ENCODE peak calls at places on chromosome 19, in five cellular contexts. A is HCT116, Z is neural progenitor cell, P is hepatocyte, J is mammary epithelial cell. G is an unnamed sample.

GRCh38 chr19:1295169-1296012 is 9.7 kb downstream of the EFNA2 start:
- DNase-seq in A (no peak), Z (peak; percentile 39), P (no peak), J (no peak), G (peak; percentile 44)

GRCh38 chr19:58355891-58356235 is 2.6 kb upstream of the A1BG start:
- DNase-seq in A (no peak), Z (no peak), P (no peak), J (no peak), G (no peak)

GRCh38 chr19:57773488-57773887 is 4.0 kb downstream of the ZNF586 start:
- DNase-seq in A (no peak), Z (no peak), P (no peak), J (no peak), G (no peak)

GRCh38 chr19:737591-738093 is 13.3 kb upstream of the MISP start:
- DNase-seq in A (no peak), Z (peak; percentile 63), P (peak; percentile 64), J (no peak), G (peak; percentile 72)

GRCh38 chr19:3694361-3695123 is 5.7 kb downstream of the PIP5K1C start:
- DNase-seq in A (no peak), Z (no peak), P (no peak), J (no peak), G (no peak)

GRCh38 chr19:8304841-8305621 is 3.1 kb downstream of the CD320 start:
- DNase-seq in A (peak; percentile 38), Z (peak; percentile 86), P (peak; percentile 18), J (no peak), G (peak; percentile 56)

GRCh38 chr19:795691-796581 is 1.3 kb upstream of the PTBP1 start:
- DNase-seq in A (no peak), Z (no peak), P (no peak), J (no peak), G (no peak)

GRCh38 chr19:3699071-3699740 is 1.1 kb downstream of the PIP5K1C start:
- DNase-seq in A (no peak), Z (peak; percentile 39), P (peak; percentile 48), J (peak; percentile 50), G (peak; percentile 49)

GRCh38 chr19:36973844-36974195 is 57.7 kb downstream of the ZNF568 start:
- DNase-seq in A (no peak), Z (no peak), P (no peak), J (no peak), G (no peak)

GRCh38 chr19:10478903-10479384 is 24.2 kb downstream of the KEAP1 start:
- DNase-seq in A (peak; percentile 80), Z (peak; percentile 92), P (peak; percentile 71), J (peak; percentile 82), G (peak; percentile 29)

GRCh38 chr19:4208385-4209094 is 20.8 kb upstream of the EBI3 start:
- DNase-seq in A (peak; percentile 66), Z (peak; percentile 54), P (peak; percentile 55), J (peak; percentile 45), G (no peak)

GRCh38 chr19:35027009-35027408 is 3.3 kb upstream of the SCN1B start:
- DNase-seq in A (no peak), Z (no peak), P (no peak), J (no peak), G (no peak)

GRCh38 chr19:40744554-40745401 is 5.5 kb downstream of the ACTMAP start:
- DNase-seq in A (no peak), Z (peak; percentile 34), P (peak; percentile 49), J (no peak), G (no peak)

GRCh38 chr19:15289673-15290072 is 42.7 kb downstream of the BRD4 start:
- DNase-seq in A (no peak), Z (no peak), P (no peak), J (no peak), G (no peak)

GRCh38 chr19:7916908-7917291 is 2.3 kb downstream of the TGFBR3L start:
- DNase-seq in A (no peak), Z (no peak), P (no peak), J (no peak), G (no peak)

GRCh38 chr19:36060430-36060829 is 5.7 kb downstream of the WDR62 start:
- DNase-seq in A (no peak), Z (peak; percentile 43), P (peak; percentile 67), J (peak; percentile 17), G (peak; percentile 24)

GRCh38 chr19:2431318-2432055 is 4.1 kb upstream of the TIMM13 start:
- DNase-seq in A (no peak), Z (no peak), P (no peak), J (no peak), G (no peak)

GRCh38 chr19:53772943-53773342 is 51.2 kb downstream of the NLRP12 start:
- DNase-seq in A (peak; percentile 61), Z (peak; percentile 81), P (peak; percentile 83), J (peak; percentile 38), G (peak; percentile 59)

GRCh38 chr19:33175886-33176669 is 18.1 kb upstream of the LRP3 start:
- DNase-seq in A (no peak), Z (peak; percentile 58), P (peak; percentile 48), J (peak; percentile 9), G (peak; percentile 37)

GRCh38 chr19:29878973-29879654 is 62.9 kb upstream of the URI1 start:
- DNase-seq in A (peak; percentile 48), Z (peak; percentile 18), P (no peak), J (peak; percentile 32), G (peak; percentile 19)

DNA sequence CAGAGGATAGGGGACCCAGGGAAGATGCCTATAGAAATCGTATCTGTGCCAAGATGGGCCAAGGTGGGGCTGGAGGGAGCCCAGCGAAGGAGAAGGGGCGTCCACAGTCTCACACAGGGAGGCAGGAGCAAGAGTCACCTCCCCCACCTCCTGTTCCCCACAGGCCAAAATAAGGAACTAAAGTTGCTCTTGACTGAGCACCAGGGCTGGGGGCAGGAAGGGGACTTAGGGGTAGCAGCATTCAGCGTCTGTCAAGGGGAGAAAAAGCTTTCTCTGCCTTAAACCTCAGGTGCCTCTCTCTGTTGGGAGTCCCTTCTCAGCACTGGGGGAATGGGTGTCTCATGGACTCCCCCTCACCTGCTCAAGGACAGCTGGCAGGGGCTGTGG is 404 bp downstream of the CD79A start:
- DNase-seq in A (no peak), Z (no peak), P (no peak), J (no peak), G (peak; percentile 60)
- H3K4me2 ChIP-seq in A (no peak overlapping the region), Z (no peak overlapping the region), P (no peak overlapping the region), J (no peak overlapping the region), G (peak overlapping the region; percentile 96)

GRCh38 chr19:19600793-19601346 is 17.6 kb downstream of the PBX4 start:
- DNase-seq in A (no peak), Z (no peak), P (no peak), J (no peak), G (no peak)

GRCh38 chr19:19602713-19603320 is 15.7 kb downstream of the PBX4 start:
- DNase-seq in A (no peak), Z (no peak), P (no peak), J (peak; percentile 68), G (no peak)

GRCh38 chr19:19599190-19599535 is 19.3 kb downstream of the PBX4 start:
- DNase-seq in A (no peak), Z (no peak), P (no peak), J (no peak), G (no peak)

GRCh38 chr19:19606021-19606420 is 12.5 kb downstream of the PBX4 start:
- DNase-seq in A (peak; percentile 82), Z (no peak), P (peak; percentile 63), J (peak; percentile 88), G (peak; percentile 57)

GRCh38 chr19:19602136-19602712 is 16.3 kb downstream of the PBX4 start:
- DNase-seq in A (no peak), Z (no peak), P (no peak), J (no peak), G (no peak)
- H4K20me1 ChIP-seq in A (no peaks in the 10 kb centered on the region), Z (no peaks in the 10 kb centered on the region), P (no peaks in the 10 kb centered on the region), J (no peaks in the 10 kb centered on the region), G (no peaks in the 10 kb centered on the region)

DNA sequence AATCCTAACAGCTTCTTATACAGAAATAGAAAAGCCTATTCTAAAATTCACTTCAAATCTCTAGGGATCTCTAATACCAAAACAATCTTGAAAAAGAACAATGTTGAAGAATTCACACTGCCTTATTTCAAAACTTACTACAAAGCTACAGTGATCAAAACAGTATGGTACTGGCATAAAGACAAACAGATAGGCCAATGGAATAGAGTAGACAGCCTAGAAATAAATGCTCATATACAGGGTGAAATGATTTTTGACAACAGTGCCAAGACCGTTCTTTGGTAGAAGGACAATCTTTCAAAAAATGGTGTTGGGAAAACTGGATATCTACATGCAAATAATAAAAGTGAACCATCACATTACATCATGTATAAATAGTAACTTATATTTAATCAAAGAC is 11.8 kb upstream of the ZNF563 start:
- DNase-seq in A (no peak), Z (no peak), P (no peak), J (no peak), G (no peak)
- H3K4me2 ChIP-seq in A (no peak overlapping the region), Z (no peak overlapping the region), P (no peak overlapping the region), J (no peak overlapping the region), G (no peak overlapping the region)

GRCh38 chr19:5968431-5969373 is 9.2 kb downstream of the RANBP3 start:
- DNase-seq in A (no peak), Z (no peak), P (no peak), J (peak; percentile 58), G (no peak)
- H4K20me1 ChIP-seq in A (peaks cover 5% of the 10 kb centered on the region), Z (peaks cover 99% of the 10 kb centered on the region), P (peaks cover 79% of the 10 kb centered on the region), J (peaks cover 2% of the 10 kb centered on the region), G (peaks cover 97% of the 10 kb centered on the region)

GRCh38 chr19:18647807-18648206 is 11.0 kb downstream of the KLHL26 start:
- DNase-seq in A (no peak), Z (no peak), P (no peak), J (no peak), G (no peak)

GRCh38 chr19:18650048-18650435 is 13.2 kb downstream of the KLHL26 start:
- DNase-seq in A (no peak), Z (no peak), P (no peak), J (no peak), G (no peak)

GRCh38 chr19:18648971-18649310 is 12.1 kb downstream of the KLHL26 start:
- DNase-seq in A (no peak), Z (no peak), P (no peak), J (no peak), G (no peak)

GRCh38 chr19:18650468-18651001 is 13.7 kb downstream of the KLHL26 start:
- DNase-seq in A (no peak), Z (peak; percentile 37), P (no peak), J (no peak), G (no peak)

DNA sequence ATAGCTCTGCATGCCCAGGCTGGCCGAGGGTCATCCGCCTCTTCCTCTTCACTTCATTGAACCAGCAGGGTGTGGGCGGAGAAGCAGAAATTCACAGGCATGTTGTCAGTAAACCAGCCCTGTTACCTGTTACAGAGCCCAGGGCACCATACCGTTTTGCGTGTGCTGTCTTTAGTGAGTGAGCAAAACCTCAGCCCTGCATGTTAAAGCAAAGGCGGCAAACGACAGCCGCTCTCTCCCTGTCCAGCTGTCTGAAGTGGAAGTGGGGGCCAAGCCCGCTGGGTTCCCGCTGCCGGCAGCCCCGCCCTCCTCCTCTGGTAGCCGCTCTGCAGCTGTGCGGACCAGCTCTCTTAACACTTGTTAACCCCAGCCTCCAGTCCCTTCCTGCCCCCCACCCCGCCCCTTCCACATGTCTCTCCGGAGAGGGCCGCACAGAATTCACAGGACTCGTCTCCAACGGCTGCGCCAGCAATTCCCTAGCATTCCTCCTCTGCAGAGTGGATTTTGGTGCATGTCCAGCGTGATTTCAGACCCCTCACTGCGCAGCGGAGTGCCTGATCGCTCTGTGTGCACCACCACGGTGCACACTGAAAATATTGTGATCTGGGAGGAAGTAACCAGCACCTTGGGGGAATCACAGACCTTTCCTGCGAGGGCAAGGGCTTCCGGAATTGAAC is 12.7 kb downstream of the KLHL26 start:
- DNase-seq in A (no peak), Z (peak; percentile 46), P (peak; percentile 39), J (peak; percentile 48), G (no peak)
- H3K4me2 ChIP-seq in A (no peak overlapping the region), Z (peak overlapping the region; percentile 18), P (peak overlapping the region; percentile 53), J (peak overlapping the region; percentile 65), G (no peak overlapping the region)